ENCODE peak calls at places on chromosomes 5 and 9, in six cellular contexts. B, P, Z, F, E and K are unnamed samples.

GRCh38 chr9:21811914-21812313 is 9.5 kb downstream of the MTAP start:
- DNase-seq in B (no peak), P (no peak), Z (no peak), F (no peak), E (no peak), K (no peak)

GRCh38 chr5:20215257-20215656 is 227.3 kb upstream of the CDH18 start:
- DNase-seq in B (no peak), P (no peak), Z (no peak), F (no peak), E (no peak), K (no peak)

GRCh38 chr9:125255781-125256391 is 5.7 kb upstream of the GAPVD1 start:
- DNase-seq in B (no peak), P (no peak), Z (no peak), F (no peak), E (peak), K (no peak)

GRCh38 chr5:307794-308579 is 13.5 kb upstream of the AHRR start:
- DNase-seq in B (no peak), P (no peak), Z (no peak), F (peak), E (no peak), K (no peak)

GRCh38 chr5:157025093-157025698 is 33.7 kb downstream of the HAVCR1 start:
- DNase-seq in B (no peak), P (peak), Z (no peak), F (peak), E (no peak), K (no peak)

GRCh38 chr5:82473262-82473661 is 195.1 kb upstream of the RPS23 start:
- DNase-seq in B (no peak), P (no peak), Z (no peak), F (no peak), E (no peak), K (no peak)

GRCh38 chr9:71685394-71685793 is 82.9 kb downstream of the CEMIP2 start:
- DNase-seq in B (peak), P (no peak), Z (no peak), F (no peak), E (no peak), K (no peak)

GRCh38 chr9:87099383-87099782 is 152.1 kb upstream of the GAS1 start:
- DNase-seq in B (no peak), P (no peak), Z (no peak), F (no peak), E (no peak), K (no peak)

GRCh38 chr5:178123094-178123986 is 7.5 kb upstream of the RMND5B start:
- DNase-seq in B (no peak), P (no peak), Z (peak), F (no peak), E (no peak), K (no peak)

GRCh38 chr5:97102010-97102470 is 40.4 kb downstream of the LIX1 start:
- DNase-seq in B (no peak), P (no peak), Z (no peak), F (no peak), E (peak), K (no peak)

GRCh38 chr9:16150938-16151650 is 598.3 kb downstream of the CCDC171 start:
- DNase-seq in B (no peak), P (no peak), Z (no peak), F (no peak), E (no peak), K (no peak)

GRCh38 chr5:169716287-169716686 is 79.2 kb downstream of the DOCK2 start:
- DNase-seq in B (peak), P (no peak), Z (no peak), F (no peak), E (no peak), K (no peak)

GRCh38 chr5:11814373-11814772 is 89.9 kb downstream of the CTNND2 start:
- DNase-seq in B (no peak), P (no peak), Z (no peak), F (no peak), E (no peak), K (no peak)

GRCh38 chr5:95113489-95113888 is 171.4 kb downstream of the MCTP1 start:
- DNase-seq in B (no peak), P (no peak), Z (no peak), F (no peak), E (peak), K (peak)

GRCh38 chr9:80251778-80252177 is 680.0 kb downstream of the TLE4 start:
- DNase-seq in B (no peak), P (no peak), Z (no peak), F (no peak), E (no peak), K (no peak)

GRCh38 chr9:117763314-117763713 is 59.1 kb downstream of the TLR4 start:
- DNase-seq in B (peak), P (no peak), Z (no peak), F (no peak), E (no peak), K (no peak)

GRCh38 chr9:112065781-112066606 is 109.1 kb downstream of the SUSD1 start:
- DNase-seq in B (peak), P (peak), Z (peak), F (peak), E (peak), K (no peak)

GRCh38 chr9:24961787-24962186 is 416.1 kb upstream of the IZUMO3 start:
- DNase-seq in B (no peak), P (no peak), Z (no peak), F (no peak), E (no peak), K (no peak)

GRCh38 chr5:34621280-34622045 is 34.7 kb upstream of the RAI14 start:
- DNase-seq in B (peak), P (no peak), Z (no peak), F (no peak), E (no peak), K (no peak)

GRCh38 chr5:180352116-180352975 is 790 bp downstream of the GFPT2 start:
- DNase-seq in B (no peak), P (no peak), Z (peak), F (no peak), E (peak), K (no peak)

GRCh38 chr5:180353963-180354574 is 933 bp upstream of the GFPT2 start:
- DNase-seq in B (no peak), P (no peak), Z (no peak), F (no peak), E (no peak), K (no peak)

GRCh38 chr5:180352976-180353225 is 235 bp downstream of the GFPT2 start:
- DNase-seq in B (no peak), P (no peak), Z (no peak), F (no peak), E (no peak), K (no peak)

GRCh38 chr5:180354966-180355365 is 1.8 kb upstream of the GFPT2 start:
- DNase-seq in B (no peak), P (no peak), Z (no peak), F (no peak), E (no peak), K (no peak)

GRCh38 chr5:180353226-180353962 is at the start of gene GFPT2:
- DNase-seq in B (peak), P (peak), Z (peak), F (peak), E (peak), K (no peak)
- TF ChIP-seq POLR2AphosphoS5 in B (no peak), P (no peak), Z (no peak), F (no peak), E (peak), K (no peak)

DNA sequence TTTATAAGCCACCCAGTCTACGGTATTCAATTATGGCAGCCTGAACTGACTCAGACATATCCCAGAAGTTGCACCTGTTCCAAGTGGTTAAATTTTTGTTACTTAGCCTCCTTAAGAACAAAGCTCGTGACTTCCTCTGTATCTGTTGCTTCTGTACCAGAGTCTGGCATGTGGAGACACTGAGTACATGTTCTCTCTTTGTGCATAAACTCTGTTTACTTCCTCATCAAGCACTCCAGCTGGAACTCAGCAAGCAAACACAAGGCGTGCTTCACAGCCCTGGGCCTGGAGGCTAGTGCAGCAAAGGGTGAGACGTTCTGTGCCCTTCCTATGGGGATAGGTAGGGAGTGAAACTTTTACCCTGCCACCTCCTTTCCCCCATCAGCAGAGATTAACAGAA is 19.0 kb downstream of the C9orf152 start:
- DNase-seq in B (no peak), P (peak), Z (peak), F (peak), E (no peak), K (peak)
- TF ChIP-seq POLR2AphosphoS5 in B (no peak), P (peak), Z (peak), F (peak), E (no peak), K (no peak)

GRCh38 chr9:133098104-133098754 is 22.8 kb downstream of the RALGDS start:
- DNase-seq in B (no peak), P (no peak), Z (no peak), F (no peak), E (no peak), K (no peak)
- TF ChIP-seq POLR2AphosphoS5 in B (no peak), P (no peak), Z (no peak), F (no peak), E (no peak), K (peak)

DNA sequence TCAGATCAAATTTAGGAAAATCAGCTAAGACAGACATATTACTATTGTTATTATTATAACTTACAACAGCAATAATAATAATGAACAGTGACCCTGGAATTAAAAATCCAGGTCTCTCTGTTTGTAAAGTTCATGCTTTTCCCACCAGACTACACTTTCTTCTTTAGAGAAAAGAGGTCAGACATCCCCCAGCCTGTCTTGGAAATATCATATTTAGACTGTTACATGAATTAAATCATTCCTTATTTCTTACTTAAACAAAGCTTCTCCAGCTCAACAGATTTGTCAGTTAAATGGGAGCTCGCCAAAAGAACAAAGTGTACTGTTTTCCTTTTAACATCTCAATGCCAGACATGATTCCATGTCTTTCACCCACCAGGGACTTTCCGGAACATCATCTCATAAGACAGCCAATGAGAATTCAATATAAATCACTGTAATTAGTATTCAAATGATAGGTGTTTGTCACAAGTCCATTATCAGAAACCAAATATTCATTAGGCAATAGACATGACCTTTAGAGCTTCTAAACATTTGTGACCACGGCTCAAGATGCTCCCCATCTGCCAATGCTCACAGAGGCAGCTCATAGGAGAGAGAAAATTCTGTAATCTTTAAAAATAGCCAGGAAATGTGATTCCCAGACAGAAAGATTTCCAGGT is 351.9 kb downstream of the ENC1 start:
- DNase-seq in B (no peak), P (no peak), Z (no peak), F (no peak), E (no peak), K (no peak)
- TF ChIP-seq POLR2AphosphoS5 in B (no peak), P (peak), Z (no peak), F (no peak), E (no peak), K (no peak)

DNA sequence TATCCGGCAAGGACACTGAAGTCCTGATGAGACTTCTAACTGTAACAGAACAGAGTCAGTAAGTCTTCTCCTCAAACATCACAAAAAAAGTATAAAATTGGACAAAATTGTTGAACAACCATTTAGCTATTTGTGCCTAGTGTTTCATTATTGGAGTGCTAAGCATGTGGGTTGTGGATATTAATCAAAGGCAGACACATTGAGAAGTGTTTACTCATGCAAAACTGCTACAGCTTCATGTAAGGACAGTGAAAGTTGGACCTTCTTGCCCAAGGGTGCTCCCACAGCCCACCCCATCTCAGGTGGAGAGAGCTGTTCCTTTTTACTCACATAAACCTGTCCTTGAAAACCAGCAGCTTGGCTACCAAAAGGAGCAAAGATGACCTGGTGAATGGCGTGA is 355.1 kb upstream of the DAB2 start:
- DNase-seq in B (peak), P (no peak), Z (no peak), F (no peak), E (no peak), K (no peak)
- TF ChIP-seq POLR2AphosphoS5 in B (no peak), P (no peak), Z (no peak), F (no peak), E (no peak), K (no peak)

DNA sequence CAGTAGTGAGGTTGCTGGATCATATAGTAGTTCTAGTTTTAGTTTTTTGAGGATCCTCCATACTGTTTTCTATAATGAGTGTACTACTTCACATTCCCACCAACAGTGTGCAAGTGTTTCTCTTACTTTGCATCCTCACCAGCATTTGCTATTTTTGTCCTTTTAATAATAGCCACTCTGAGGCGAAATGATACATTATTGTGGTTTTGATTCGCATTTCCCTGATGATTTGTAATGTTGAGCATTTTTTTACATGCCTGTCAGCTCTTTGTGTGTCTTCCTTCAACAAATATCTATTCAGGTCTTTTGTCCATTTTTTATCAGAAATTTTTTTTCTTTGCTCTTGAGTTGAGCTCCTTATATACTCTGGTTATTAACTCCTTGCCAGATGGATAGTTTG is 114.0 kb downstream of the ADAMTSL1 start:
- DNase-seq in B (no peak), P (no peak), Z (no peak), F (no peak), E (no peak), K (no peak)
- TF ChIP-seq POLR2AphosphoS5 in B (no peak), P (no peak), Z (no peak), F (no peak), E (no peak), K (no peak)